ENCODE peak calls at places on chromosome 1, in nine cellular contexts. D is hypothalamus; H is substantia nigra; U is GM12865; F is endodermal cell; P is choroid plexus epithelial cell; J is lung; C is T-helper 9 cell; M is activated naive CD4-positive, alpha-beta T cell. A is an unnamed sample.

GRCh38 chr1:234926574-234927311 is 201.9 kb downstream of the TOMM20 start:
- DNase-seq in P (no peak), J (no peak), F (no peak), U (peak), D (no peak), M (no peak), H (no peak), C (no peak), A (no peak)

GRCh38 chr1:96538883-96539282 is 182.7 kb upstream of the PTBP2 start:
- DNase-seq in F (no peak), P (peak), D (no peak), J (peak), C (no peak), M (no peak), H (no peak), U (no peak), A (peak)

GRCh38 chr1:175278236-175278635 is 85.7 kb upstream of the KIAA0040 start:
- DNase-seq in P (no peak), J (no peak), F (no peak), H (no peak), U (no peak), C (no peak), M (no peak), D (no peak), A (no peak)

GRCh38 chr1:241828576-241828975 is 19.4 kb upstream of the EXO1 start:
- DNase-seq in M (no peak), C (no peak), D (no peak), U (no peak), F (no peak), J (no peak), H (no peak), P (peak), A (no peak)

GRCh38 chr1:199243423-199244061 is 604.7 kb downstream of the PTPRC start:
- DNase-seq in J (peak), D (peak), P (peak), F (peak), H (peak), M (peak), C (peak), U (peak), A (peak)

GRCh38 chr1:44780583-44781121 is 5.3 kb downstream of the RPS8 start:
- DNase-seq in H (no peak), P (no peak), J (no peak), M (no peak), F (no peak), U (no peak), D (no peak), C (no peak), A (no peak)

GRCh38 chr1:110011527-110012041 is 22.8 kb upstream of the STRIP1 start:
- DNase-seq in F (peak), M (no peak), C (no peak), H (no peak), U (peak), D (no peak), P (peak), J (no peak), A (peak)

GRCh38 chr1:193111641-193112090 is 6.5 kb upstream of the GLRX2 start:
- DNase-seq in C (no peak), D (no peak), F (peak), U (no peak), J (peak), H (no peak), M (no peak), P (peak), A (peak)